ENCODE peak calls at places on chromosomes 13 and 19, in six cellular contexts. One of them, this sample, is unnamed.

GRCh38 chr13:44726214-44726613 is 150.1 kb upstream of the TSC22D1 start:
- DNase-seq in prostate gland: no peak
- DNase-seq in DND-41: no peak
- DNase-seq in heart right ventricle: no peak
- DNase-seq in uterus: no peak
- DNase-seq in tibial nerve: no peak
- DNase-seq in this sample: no peak

GRCh38 chr13:57123660-57124059 is 17.1 kb upstream of the PRR20A start:
- DNase-seq in prostate gland: no peak
- DNase-seq in DND-41: no peak
- DNase-seq in heart right ventricle: peak; percentile 73
- DNase-seq in uterus: no peak
- DNase-seq in tibial nerve: peak; percentile 7
- DNase-seq in this sample: peak; percentile 76

GRCh38 chr19:5006201-5006600 is 37.3 kb downstream of the KDM4B start:
- DNase-seq in prostate gland: no peak
- DNase-seq in DND-41: no peak
- DNase-seq in heart right ventricle: no peak
- DNase-seq in uterus: no peak
- DNase-seq in tibial nerve: no peak
- DNase-seq in this sample: no peak

GRCh38 chr13:112747256-112747655 is 57.4 kb downstream of the ATP11A start:
- DNase-seq in prostate gland: no peak
- DNase-seq in DND-41: no peak
- DNase-seq in heart right ventricle: no peak
- DNase-seq in uterus: no peak
- DNase-seq in tibial nerve: no peak
- DNase-seq in this sample: no peak

GRCh38 chr13:75489502-75490263 is 7.7 kb upstream of the TBC1D4 start:
- DNase-seq in prostate gland: no peak
- DNase-seq in DND-41: no peak
- DNase-seq in heart right ventricle: no peak
- DNase-seq in uterus: no peak
- DNase-seq in tibial nerve: no peak
- DNase-seq in this sample: no peak

GRCh38 chr13:107809125-107809524 is 406.2 kb downstream of the LIG4 start:
- DNase-seq in prostate gland: no peak
- DNase-seq in DND-41: no peak
- DNase-seq in heart right ventricle: no peak
- DNase-seq in uterus: no peak
- DNase-seq in tibial nerve: no peak
- DNase-seq in this sample: no peak

GRCh38 chr13:112959206-112959605 is 9.8 kb upstream of the MCF2L start:
- DNase-seq in prostate gland: no peak
- DNase-seq in DND-41: no peak
- DNase-seq in heart right ventricle: peak; percentile 79
- DNase-seq in uterus: no peak
- DNase-seq in tibial nerve: no peak
- DNase-seq in this sample: peak; percentile 39

GRCh38 chr13:21106089-21106488 is 44.7 kb upstream of the LATS2 start:
- DNase-seq in prostate gland: no peak
- DNase-seq in DND-41: no peak
- DNase-seq in heart right ventricle: no peak
- DNase-seq in uterus: no peak
- DNase-seq in tibial nerve: no peak
- DNase-seq in this sample: no peak

GRCh38 chr13:72599148-72599743 is 128.2 kb downstream of the MZT1 start:
- DNase-seq in prostate gland: no peak
- DNase-seq in DND-41: no peak
- DNase-seq in heart right ventricle: no peak
- DNase-seq in uterus: no peak
- DNase-seq in tibial nerve: no peak
- DNase-seq in this sample: no peak

GRCh38 chr13:28099396-28100148 is 804 bp downstream of the FLT3 start:
- DNase-seq in prostate gland: no peak
- DNase-seq in DND-41: no peak
- DNase-seq in heart right ventricle: no peak
- DNase-seq in uterus: no peak
- DNase-seq in tibial nerve: no peak
- DNase-seq in this sample: no peak

GRCh38 chr13:95553614-95554385 is 1.3 kb downstream of the CLDN10 start:
- DNase-seq in prostate gland: no peak
- DNase-seq in DND-41: no peak
- DNase-seq in heart right ventricle: no peak
- DNase-seq in uterus: no peak
- DNase-seq in tibial nerve: no peak
- DNase-seq in this sample: no peak

GRCh38 chr19:56595548-56595899 is 422 bp downstream of the ZNF71 start:
- DNase-seq in prostate gland: no peak
- DNase-seq in DND-41: peak; percentile 7
- DNase-seq in heart right ventricle: no peak
- DNase-seq in uterus: no peak
- DNase-seq in tibial nerve: no peak
- DNase-seq in this sample: no peak

GRCh38 chr19:38441660-38442348 is 8.3 kb downstream of the RYR1 start:
- DNase-seq in prostate gland: no peak
- DNase-seq in DND-41: no peak
- DNase-seq in heart right ventricle: no peak
- DNase-seq in uterus: no peak
- DNase-seq in tibial nerve: no peak
- DNase-seq in this sample: no peak

GRCh38 chr13:93603043-93603442 is 376.4 kb downstream of the GPC6 start:
- DNase-seq in prostate gland: no peak
- DNase-seq in DND-41: no peak
- DNase-seq in heart right ventricle: no peak
- DNase-seq in uterus: no peak
- DNase-seq in tibial nerve: no peak
- DNase-seq in this sample: peak; percentile 61

GRCh38 chr19:21848706-21849105 is 12.7 kb upstream of the ZNF43 start:
- DNase-seq in prostate gland: no peak
- DNase-seq in DND-41: no peak
- DNase-seq in heart right ventricle: no peak
- DNase-seq in uterus: no peak
- DNase-seq in tibial nerve: no peak
- DNase-seq in this sample: no peak

GRCh38 chr19:20051841-20052768 is 12.8 kb upstream of the ZNF682 start:
- DNase-seq in prostate gland: peak; percentile 99
- DNase-seq in DND-41: peak; percentile 75
- DNase-seq in heart right ventricle: peak; percentile 95
- DNase-seq in uterus: peak; percentile 92
- DNase-seq in tibial nerve: peak; percentile 89
- DNase-seq in this sample: peak; percentile 96

GRCh38 chr13:99464441-99464949 is 36.8 kb upstream of the TM9SF2 start:
- DNase-seq in prostate gland: no peak
- DNase-seq in DND-41: no peak
- DNase-seq in heart right ventricle: no peak
- DNase-seq in uterus: no peak
- DNase-seq in tibial nerve: no peak
- DNase-seq in this sample: no peak

GRCh38 chr13:80132741-80133601 is 208.0 kb downstream of the SPRY2 start:
- DNase-seq in prostate gland: peak; percentile 49
- DNase-seq in DND-41: no peak
- DNase-seq in heart right ventricle: peak; percentile 81
- DNase-seq in uterus: peak; percentile 61
- DNase-seq in tibial nerve: peak; percentile 44
- DNase-seq in this sample: peak; percentile 55

GRCh38 chr13:24713022-24713421 is 32.8 kb downstream of the ATP12A start:
- DNase-seq in prostate gland: no peak
- DNase-seq in DND-41: no peak
- DNase-seq in heart right ventricle: peak; percentile 44
- DNase-seq in uterus: no peak
- DNase-seq in tibial nerve: no peak
- DNase-seq in this sample: peak; percentile 57

GRCh38 chr19:41221514-41222205 is 2.6 kb downstream of the AXL start:
- DNase-seq in prostate gland: no peak
- DNase-seq in DND-41: no peak
- DNase-seq in heart right ventricle: no peak
- DNase-seq in uterus: no peak
- DNase-seq in tibial nerve: no peak
- DNase-seq in this sample: no peak

GRCh38 chr19:41217741-41218140 is 1.3 kb upstream of the AXL start:
- DNase-seq in prostate gland: no peak
- DNase-seq in DND-41: no peak
- DNase-seq in heart right ventricle: no peak
- DNase-seq in uterus: no peak
- DNase-seq in tibial nerve: no peak
- DNase-seq in this sample: no peak

GRCh38 chr19:41219924-41220567 is 1.0 kb downstream of the AXL start:
- DNase-seq in prostate gland: no peak
- DNase-seq in DND-41: no peak
- DNase-seq in heart right ventricle: peak; percentile 59
- DNase-seq in uterus: peak; percentile 66
- DNase-seq in tibial nerve: no peak
- DNase-seq in this sample: peak; percentile 79

GRCh38 chr19:41218249-41218614 is 791 bp upstream of the AXL start:
- DNase-seq in prostate gland: no peak
- DNase-seq in DND-41: no peak
- DNase-seq in heart right ventricle: no peak
- DNase-seq in uterus: no peak
- DNase-seq in tibial nerve: no peak
- DNase-seq in this sample: no peak

DNA sequence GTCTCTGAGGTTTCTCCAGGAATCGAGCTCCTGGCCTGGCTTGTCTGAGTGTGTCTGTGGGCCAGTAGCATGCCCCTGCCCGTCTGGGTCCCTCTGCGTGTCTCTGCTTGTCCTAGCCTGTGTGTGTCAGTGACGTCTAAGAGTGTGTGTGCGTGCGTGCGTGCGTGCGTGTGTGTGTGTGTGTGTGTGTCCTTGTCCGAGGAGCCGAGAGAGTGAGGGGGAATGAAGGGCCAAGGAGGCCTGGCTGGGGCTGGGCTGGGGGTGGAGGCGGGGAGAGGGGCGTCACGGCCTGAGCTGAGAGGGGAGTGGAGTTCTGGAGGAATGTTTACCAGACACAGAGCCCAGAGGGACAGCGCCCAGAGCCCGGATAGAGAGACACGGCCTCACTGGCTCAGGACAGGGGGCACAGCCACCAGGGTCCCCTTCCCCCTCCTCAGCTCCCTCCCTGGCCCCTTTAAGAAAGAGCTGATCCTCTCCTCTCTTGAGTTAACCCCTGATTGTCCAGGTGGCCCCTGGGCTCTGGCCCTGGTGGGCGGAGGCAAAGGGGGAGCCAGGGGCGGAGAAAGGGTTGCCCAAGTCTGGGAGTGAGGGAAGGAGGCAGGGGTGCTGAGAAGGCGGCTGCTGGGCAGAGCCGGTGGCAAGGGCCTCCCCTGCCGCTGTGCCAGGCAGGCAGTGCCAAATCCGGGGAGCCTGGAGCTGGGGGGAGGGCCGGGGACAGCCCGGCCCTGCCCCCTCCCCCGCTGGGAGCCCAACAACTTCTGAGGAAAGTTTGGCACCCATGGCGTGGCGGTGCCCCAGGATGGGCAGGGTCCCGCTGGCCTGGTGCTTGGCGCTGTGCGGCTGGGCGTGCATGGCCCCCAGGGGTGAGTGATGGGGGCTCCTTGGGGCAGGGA is at the start of gene AXL:
- DNase-seq in prostate gland: peak; percentile 88
- DNase-seq in DND-41: no peak
- DNase-seq in heart right ventricle: peak; percentile 82
- DNase-seq in uterus: peak; percentile 84
- DNase-seq in tibial nerve: peak; percentile 84
- DNase-seq in this sample: peak; percentile 90
- H3K27ac ChIP-seq in prostate gland: peak within 1 kb of the TSS; percentile 88
- H3K27ac ChIP-seq in DND-41: no peak within 1 kb of the TSS
- H3K27ac ChIP-seq in heart right ventricle: peak within 1 kb of the TSS; percentile 95
- H3K27ac ChIP-seq in uterus: peak within 1 kb of the TSS; percentile 96
- H3K27ac ChIP-seq in tibial nerve: peak within 1 kb of the TSS; percentile 87
- H3K27ac ChIP-seq in this sample: peak within 1 kb of the TSS; percentile 69

GRCh38 chr13:31904941-31905824 is 126.4 kb upstream of the FRY start:
- DNase-seq in prostate gland: no peak
- DNase-seq in DND-41: no peak
- DNase-seq in heart right ventricle: no peak
- DNase-seq in uterus: no peak
- DNase-seq in tibial nerve: no peak
- DNase-seq in this sample: no peak
- H3K4me3 ChIP-seq in prostate gland: no peak overlapping the region
- H3K4me3 ChIP-seq in DND-41: no peak overlapping the region
- H3K4me3 ChIP-seq in heart right ventricle: no peak overlapping the region
- H3K4me3 ChIP-seq in uterus: no peak overlapping the region
- H3K4me3 ChIP-seq in tibial nerve: no peak overlapping the region
- H3K4me3 ChIP-seq in this sample: no peak overlapping the region

GRCh38 chr19:16319466-16319865 is 5.2 kb upstream of the KLF2 start:
- DNase-seq in prostate gland: no peak
- DNase-seq in DND-41: peak; percentile 39
- DNase-seq in heart right ventricle: no peak
- DNase-seq in uterus: no peak
- DNase-seq in tibial nerve: no peak
- DNase-seq in this sample: no peak
- H3K4me1 ChIP-seq in prostate gland: no peaks in the 10 kb centered on the region
- H3K4me1 ChIP-seq in DND-41: peaks cover 7% of the 10 kb centered on the region
- H3K4me1 ChIP-seq in heart right ventricle: peaks cover 7% of the 10 kb centered on the region
- H3K4me1 ChIP-seq in uterus: no peaks in the 10 kb centered on the region
- H3K4me1 ChIP-seq in tibial nerve: peaks cover 22% of the 10 kb centered on the region
- H3K4me1 ChIP-seq in this sample: peaks cover 2% of the 10 kb centered on the region

GRCh38 chr19:12064266-12065099 is at the start of gene ZNF844:
- DNase-seq in prostate gland: peak; percentile 97
- DNase-seq in DND-41: peak; percentile 83
- DNase-seq in heart right ventricle: peak; percentile 98
- DNase-seq in uterus: peak; percentile 95
- DNase-seq in tibial nerve: peak; percentile 99
- DNase-seq in this sample: peak; percentile 98

GRCh38 chr19:12065100-12065538 is 588 bp downstream of the ZNF844 start:
- DNase-seq in prostate gland: peak; percentile 11
- DNase-seq in DND-41: peak; percentile 42
- DNase-seq in heart right ventricle: no peak
- DNase-seq in uterus: no peak
- DNase-seq in tibial nerve: peak; percentile 21
- DNase-seq in this sample: peak; percentile 73
- H3K27ac ChIP-seq in prostate gland: peak overlapping the region; percentile 93
- H3K27ac ChIP-seq in DND-41: peak overlapping the region; percentile 88
- H3K27ac ChIP-seq in heart right ventricle: peak overlapping the region; percentile 97
- H3K27ac ChIP-seq in uterus: peak overlapping the region; percentile 86
- H3K27ac ChIP-seq in tibial nerve: peak overlapping the region; percentile 95
- H3K27ac ChIP-seq in this sample: peak overlapping the region; percentile 87

DNA sequence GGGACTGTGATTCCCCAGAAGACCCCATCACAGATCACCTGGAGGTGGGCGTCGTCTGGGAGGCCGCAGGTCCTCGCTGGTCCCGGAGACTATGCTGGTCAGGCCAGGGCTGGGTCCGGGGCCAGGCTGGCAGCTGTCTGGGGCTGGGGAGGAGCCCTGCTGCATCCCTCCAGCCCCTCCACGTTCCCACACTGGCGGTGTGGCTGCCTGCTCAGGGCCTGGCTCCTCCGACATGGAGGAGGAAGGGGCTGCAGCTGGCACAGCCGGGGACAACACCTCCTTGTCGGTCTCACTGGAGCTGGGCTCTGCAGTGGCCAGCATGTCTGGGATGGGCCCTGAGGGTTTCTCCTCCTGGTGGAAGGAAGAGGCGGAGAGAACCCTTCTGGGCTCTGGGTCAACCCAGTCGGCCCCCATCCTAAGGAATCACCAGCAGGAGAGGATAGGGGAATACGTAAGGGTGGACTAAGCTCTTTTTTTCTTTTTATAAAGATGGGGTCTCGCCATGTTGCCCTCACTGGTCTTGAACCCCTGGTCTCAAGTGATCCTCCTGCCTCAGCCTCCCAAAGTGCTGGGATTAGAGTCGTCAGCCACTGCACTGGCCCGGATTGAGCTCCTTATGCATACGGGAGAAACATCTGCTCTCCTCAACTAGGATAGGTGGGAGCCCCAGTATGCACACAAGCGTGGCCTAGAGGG is 828 bp downstream of the ZNF414 start:
- DNase-seq in prostate gland: no peak
- DNase-seq in DND-41: no peak
- DNase-seq in heart right ventricle: no peak
- DNase-seq in uterus: no peak
- DNase-seq in tibial nerve: no peak
- DNase-seq in this sample: no peak
- H3K4me3 ChIP-seq in prostate gland: peak overlapping the region; percentile 97
- H3K4me3 ChIP-seq in DND-41: peak overlapping the region; percentile 63
- H3K4me3 ChIP-seq in heart right ventricle: peak overlapping the region; percentile 86
- H3K4me3 ChIP-seq in uterus: peak overlapping the region; percentile 92
- H3K4me3 ChIP-seq in tibial nerve: peak overlapping the region; percentile 96
- H3K4me3 ChIP-seq in this sample: no peak overlapping the region